ENCODE peak calls at places on chromosome 7, in four cellular contexts. E is GDM1, M is neuronal stem cell, H is SW480. T is an unnamed sample.

GRCh38 chr7:138979988-138980574 is 1.1 kb downstream of the KIAA1549 start:
- DNase-seq in E (no peak), M (no peak), H (no peak), T (no peak)

GRCh38 chr7:151796091-151796870 is 80.6 kb downstream of the PRKAG2 start:
- DNase-seq in E (no peak), M (no peak), H (peak; percentile 87), T (no peak)

GRCh38 chr7:89029864-89030263 is 234.3 kb upstream of the TEX47 start:
- DNase-seq in E (no peak), M (no peak), H (peak; percentile 41), T (no peak)

GRCh38 chr7:28410628-28411578 is 1.4 kb upstream of the CREB5 start:
- DNase-seq in E (no peak), M (peak; percentile 20), H (peak; percentile 15), T (peak; percentile 33)

GRCh38 chr7:150340024-150340749 is 1.2 kb downstream of the RARRES2 start:
- DNase-seq in E (no peak), M (no peak), H (peak; percentile 72), T (no peak)

GRCh38 chr7:157668221-157668883 is 331.5 kb downstream of the DNAJB6 start:
- DNase-seq in E (peak; percentile 18), M (no peak), H (no peak), T (no peak)

GRCh38 chr7:104133238-104133637 is 74.6 kb downstream of the ORC5 start:
- DNase-seq in E (no peak), M (no peak), H (no peak), T (no peak)

GRCh38 chr7:116573541-116573940 is 48.7 kb downstream of the CAV1 start:
- DNase-seq in E (no peak), M (no peak), H (no peak), T (no peak)

GRCh38 chr7:134611611-134612151 is 35.0 kb upstream of the BPGM start:
- DNase-seq in E (no peak), M (no peak), H (no peak), T (no peak)

GRCh38 chr7:150715293-150715692 is 1.1 kb upstream of the GIMAP1 start:
- DNase-seq in E (no peak), M (no peak), H (no peak), T (no peak)

GRCh38 chr7:91850455-91850854 is 30.0 kb downstream of the MTERF1 start:
- DNase-seq in E (no peak), M (no peak), H (peak; percentile 25), T (no peak)

GRCh38 chr7:159026271-159027047 is 118.2 kb downstream of the VIPR2 start:
- DNase-seq in E (no peak), M (peak; percentile 73), H (no peak), T (no peak)

GRCh38 chr7:32047801-32048200 is 22.4 kb downstream of the PDE1C start:
- DNase-seq in E (no peak), M (no peak), H (no peak), T (no peak)

GRCh38 chr7:4006687-4007086 is 675.4 kb upstream of the FOXK1 start:
- DNase-seq in E (no peak), M (no peak), H (no peak), T (no peak)

GRCh38 chr7:140688341-140688740 is 8.2 kb upstream of the NDUFB2 start:
- DNase-seq in E (no peak), M (no peak), H (no peak), T (no peak)

GRCh38 chr7:101856488-101857357 is 39.3 kb downstream of the CUX1 start:
- DNase-seq in E (peak; percentile 92), M (no peak), H (peak; percentile 100), T (peak; percentile 88)

GRCh38 chr7:75796420-75796819 is 17.2 kb downstream of the CCL24 start:
- DNase-seq in E (no peak), M (no peak), H (no peak), T (no peak)

GRCh38 chr7:41816111-41816510 is 113.2 kb upstream of the INHBA start:
- DNase-seq in E (peak; percentile 91), M (no peak), H (peak; percentile 51), T (no peak)

GRCh38 chr7:8176370-8177081 is 85.4 kb downstream of the ICA1 start:
- DNase-seq in E (peak; percentile 72), M (no peak), H (no peak), T (no peak)

GRCh38 chr7:70663680-70664079 is 468.3 kb upstream of the GALNT17 start:
- DNase-seq in E (no peak), M (no peak), H (no peak), T (no peak)

GRCh38 chr7:7157177-7157886 is 25.0 kb upstream of the C1GALT1 start:
- DNase-seq in E (peak; percentile 74), M (no peak), H (peak; percentile 93), T (no peak)

GRCh38 chr7:43700646-43701501 is 28.4 kb downstream of the COA1 start:
- DNase-seq in E (no peak), M (no peak), H (no peak), T (no peak)

GRCh38 chr7:100968650-100969049 is 715 bp upstream of the MUC12 start:
- DNase-seq in E (no peak), M (no peak), H (no peak), T (no peak)

GRCh38 chr7:26078437-26079362 is 73.3 kb upstream of the NFE2L3 start:
- DNase-seq in E (peak; percentile 12), M (peak; percentile 65), H (peak; percentile 88), T (peak; percentile 3)

GRCh38 chr7:151845412-151846205 is 31.3 kb downstream of the PRKAG2 start:
- DNase-seq in E (no peak), M (no peak), H (no peak), T (no peak)

T was measured in SIG-M5.